ENCODE peak calls at places on chromosomes 11 and 22, in four cellular contexts. One of them, this sample, is unnamed.

GRCh38 chr22:39940757-39941305 is 19.4 kb upstream of the TMA7B start:
- DNase-seq in psoas muscle: no peak
- DNase-seq in endothelial cell: no peak
- DNase-seq in fibroblast of pulmonary artery: no peak
- DNase-seq in this sample: no peak

GRCh38 chr11:61071208-61071681 is 31.0 kb upstream of the CD5 start:
- DNase-seq in endothelial cell: no peak
- DNase-seq in fibroblast of pulmonary artery: no peak
- DNase-seq in psoas muscle: no peak
- DNase-seq in this sample: no peak

GRCh38 chr11:10669258-10670033 is 24.1 kb downstream of the IRAG1 start:
- DNase-seq in psoas muscle: no peak
- DNase-seq in fibroblast of pulmonary artery: no peak
- DNase-seq in endothelial cell: no peak
- DNase-seq in this sample: no peak

GRCh38 chr11:68501813-68502212 is 41.3 kb downstream of the PPP6R3 start:
- DNase-seq in fibroblast of pulmonary artery: no peak
- DNase-seq in endothelial cell: no peak
- DNase-seq in psoas muscle: no peak
- DNase-seq in this sample: no peak

GRCh38 chr11:69274531-69275016 is 19.4 kb upstream of the MYEOV start:
- DNase-seq in fibroblast of pulmonary artery: no peak
- DNase-seq in psoas muscle: no peak
- DNase-seq in endothelial cell: no peak
- DNase-seq in this sample: peak; percentile 82

GRCh38 chr22:32801436-32802290 is at the start of gene TIMP3:
- DNase-seq in endothelial cell: peak; percentile 81
- DNase-seq in psoas muscle: peak; percentile 92
- DNase-seq in fibroblast of pulmonary artery: peak; percentile 61
- DNase-seq in this sample: peak; percentile 75

GRCh38 chr11:92380882-92381281 is 156.3 kb downstream of the FAT3 start:
- DNase-seq in psoas muscle: no peak
- DNase-seq in endothelial cell: no peak
- DNase-seq in fibroblast of pulmonary artery: peak; percentile 53
- DNase-seq in this sample: no peak

GRCh38 chr11:118620529-118621070 is 13.2 kb downstream of the PHLDB1 start:
- DNase-seq in fibroblast of pulmonary artery: peak; percentile 48
- DNase-seq in endothelial cell: no peak
- DNase-seq in psoas muscle: peak; percentile 45
- DNase-seq in this sample: peak; percentile 64

GRCh38 chr22:19664406-19664805 is 49.9 kb upstream of the SEPTIN5 start:
- DNase-seq in endothelial cell: no peak
- DNase-seq in psoas muscle: no peak
- DNase-seq in fibroblast of pulmonary artery: no peak
- DNase-seq in this sample: no peak

GRCh38 chr22:32249231-32249630 is 5.9 kb downstream of the SLC5A4 start:
- DNase-seq in endothelial cell: no peak
- DNase-seq in fibroblast of pulmonary artery: no peak
- DNase-seq in psoas muscle: no peak
- DNase-seq in this sample: no peak

GRCh38 chr11:48167380-48167779 is 49.2 kb upstream of the OR4B1 start:
- DNase-seq in fibroblast of pulmonary artery: no peak
- DNase-seq in psoas muscle: no peak
- DNase-seq in endothelial cell: no peak
- DNase-seq in this sample: no peak

GRCh38 chr11:8221025-8221723 is 42.5 kb downstream of the LMO1 start:
- DNase-seq in fibroblast of pulmonary artery: no peak
- DNase-seq in psoas muscle: no peak
- DNase-seq in endothelial cell: no peak
- DNase-seq in this sample: no peak

GRCh38 chr11:25357133-25357532 is 860.3 kb downstream of the LUZP2 start:
- DNase-seq in endothelial cell: no peak
- DNase-seq in fibroblast of pulmonary artery: no peak
- DNase-seq in psoas muscle: no peak
- DNase-seq in this sample: no peak

GRCh38 chr11:102111011-102111786 is 952 bp downstream of the YAP1 start:
- DNase-seq in psoas muscle: peak; percentile 89
- DNase-seq in endothelial cell: peak; percentile 89
- DNase-seq in fibroblast of pulmonary artery: peak; percentile 92
- DNase-seq in this sample: peak; percentile 84

GRCh38 chr11:93278976-93279375 is 51.6 kb upstream of the DEUP1 start:
- DNase-seq in fibroblast of pulmonary artery: no peak
- DNase-seq in endothelial cell: no peak
- DNase-seq in psoas muscle: no peak
- DNase-seq in this sample: no peak

GRCh38 chr11:34162856-34163255 is 57.4 kb downstream of the NAT10 start:
- DNase-seq in endothelial cell: no peak
- DNase-seq in fibroblast of pulmonary artery: no peak
- DNase-seq in psoas muscle: peak; percentile 6
- DNase-seq in this sample: no peak

GRCh38 chr22:46360891-46361290 is 25.4 kb downstream of the TRMU start:
- DNase-seq in fibroblast of pulmonary artery: no peak
- DNase-seq in endothelial cell: no peak
- DNase-seq in psoas muscle: no peak
- DNase-seq in this sample: no peak

GRCh38 chr11:75004215-75004614 is 15.5 kb downstream of the NEU3 start:
- DNase-seq in fibroblast of pulmonary artery: no peak
- DNase-seq in psoas muscle: no peak
- DNase-seq in endothelial cell: no peak
- DNase-seq in this sample: no peak

GRCh38 chr11:2257023-2257700 is 13.2 kb downstream of the ASCL2 start:
- DNase-seq in fibroblast of pulmonary artery: no peak
- DNase-seq in psoas muscle: peak; percentile 48
- DNase-seq in endothelial cell: no peak
- DNase-seq in this sample: peak; percentile 43

GRCh38 chr22:26021516-26021915 is 147.7 kb upstream of the SEZ6L start:
- DNase-seq in psoas muscle: no peak
- DNase-seq in fibroblast of pulmonary artery: no peak
- DNase-seq in endothelial cell: no peak
- DNase-seq in this sample: no peak

GRCh38 chr22:39627865-39628562 is 57.5 kb downstream of the CACNA1I start:
- DNase-seq in psoas muscle: no peak
- DNase-seq in endothelial cell: no peak
- DNase-seq in fibroblast of pulmonary artery: no peak
- DNase-seq in this sample: no peak

GRCh38 chr22:38317237-38317994 is at the start of gene CSNK1E:
- DNase-seq in endothelial cell: peak; percentile 67
- DNase-seq in fibroblast of pulmonary artery: no peak
- DNase-seq in psoas muscle: peak; percentile 90
- DNase-seq in this sample: peak; percentile 80

DNA sequence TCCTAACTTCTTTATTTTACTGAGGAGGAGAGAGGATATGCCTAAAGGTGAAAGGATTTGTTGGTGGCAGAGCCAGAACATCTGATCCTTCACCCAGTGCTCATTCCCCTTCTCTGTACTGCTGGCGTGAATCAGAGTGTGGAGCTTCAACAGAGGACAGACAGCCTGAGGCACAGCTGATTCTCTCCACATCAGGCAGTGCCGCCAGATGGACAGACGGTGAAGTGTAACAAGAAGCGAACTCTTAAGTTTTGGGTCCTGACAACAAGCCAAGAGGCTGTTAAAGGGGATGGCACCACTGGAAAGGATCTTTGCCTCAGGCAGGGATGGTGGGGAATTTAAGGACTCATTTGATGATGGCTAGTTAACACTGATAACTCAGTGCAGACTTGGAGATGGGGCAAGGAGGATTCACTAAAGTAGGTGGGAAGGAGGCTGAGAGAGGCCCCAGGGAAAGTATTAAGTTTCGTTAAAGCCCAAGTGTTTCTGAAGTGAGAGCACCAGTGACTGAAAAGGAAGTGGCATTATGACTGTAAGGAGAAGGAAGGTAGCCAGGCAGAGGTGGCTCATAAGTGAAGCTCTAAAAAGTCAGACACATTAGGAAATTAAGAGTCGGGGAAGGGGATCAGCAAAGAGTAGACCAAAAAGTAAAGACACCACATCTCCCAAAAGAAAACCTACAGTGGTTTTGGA is 81.3 kb downstream of the CLPB start:
- DNase-seq in fibroblast of pulmonary artery: peak; percentile 66
- DNase-seq in endothelial cell: peak; percentile 7
- DNase-seq in psoas muscle: no peak
- DNase-seq in this sample: no peak
- TF ChIP-seq CTCF in fibroblast of pulmonary artery: peak; percentile 44
- TF ChIP-seq CTCF in endothelial cell: no peak
- TF ChIP-seq CTCF in psoas muscle: no peak
- TF ChIP-seq CTCF in this sample: no peak

GRCh38 chr11:120182357-120182756 is 28.5 kb upstream of the OAF start:
- DNase-seq in fibroblast of pulmonary artery: no peak
- DNase-seq in endothelial cell: no peak
- DNase-seq in psoas muscle: peak; percentile 36
- DNase-seq in this sample: no peak

GRCh38 chr11:120179071-120179672 is 31.7 kb upstream of the OAF start:
- DNase-seq in endothelial cell: no peak
- DNase-seq in fibroblast of pulmonary artery: no peak
- DNase-seq in psoas muscle: no peak
- DNase-seq in this sample: no peak

GRCh38 chr11:120181446-120181992 is 29.3 kb upstream of the OAF start:
- DNase-seq in fibroblast of pulmonary artery: no peak
- DNase-seq in endothelial cell: no peak
- DNase-seq in psoas muscle: peak; percentile 22
- DNase-seq in this sample: no peak

GRCh38 chr11:120182790-120183491 is 27.9 kb upstream of the OAF start:
- DNase-seq in endothelial cell: peak; percentile 65
- DNase-seq in fibroblast of pulmonary artery: no peak
- DNase-seq in psoas muscle: peak; percentile 80
- DNase-seq in this sample: no peak

GRCh38 chr11:120180571-120181445 is 30.0 kb upstream of the OAF start:
- DNase-seq in fibroblast of pulmonary artery: peak; percentile 62
- DNase-seq in psoas muscle: peak; percentile 39
- DNase-seq in endothelial cell: no peak
- DNase-seq in this sample: no peak
- TF ChIP-seq CTCF in fibroblast of pulmonary artery: peak; percentile 43
- TF ChIP-seq CTCF in psoas muscle: no peak
- TF ChIP-seq CTCF in endothelial cell: peak; percentile 23
- TF ChIP-seq CTCF in this sample: no peak

GRCh38 chr22:27885977-27886842 is 32.8 kb downstream of the PITPNB start:
- DNase-seq in psoas muscle: no peak
- DNase-seq in endothelial cell: peak; percentile 36
- DNase-seq in fibroblast of pulmonary artery: peak; percentile 72
- DNase-seq in this sample: peak; percentile 43

GRCh38 chr22:27892064-27892463 is 27.0 kb downstream of the PITPNB start:
- DNase-seq in psoas muscle: no peak
- DNase-seq in endothelial cell: no peak
- DNase-seq in fibroblast of pulmonary artery: no peak
- DNase-seq in this sample: no peak

GRCh38 chr22:27883656-27884350 is 35.3 kb downstream of the PITPNB start:
- DNase-seq in endothelial cell: no peak
- DNase-seq in psoas muscle: no peak
- DNase-seq in fibroblast of pulmonary artery: no peak
- DNase-seq in this sample: no peak

GRCh38 chr22:27888310-27888709 is 30.7 kb downstream of the PITPNB start:
- DNase-seq in endothelial cell: no peak
- DNase-seq in psoas muscle: no peak
- DNase-seq in fibroblast of pulmonary artery: no peak
- DNase-seq in this sample: no peak

DNA sequence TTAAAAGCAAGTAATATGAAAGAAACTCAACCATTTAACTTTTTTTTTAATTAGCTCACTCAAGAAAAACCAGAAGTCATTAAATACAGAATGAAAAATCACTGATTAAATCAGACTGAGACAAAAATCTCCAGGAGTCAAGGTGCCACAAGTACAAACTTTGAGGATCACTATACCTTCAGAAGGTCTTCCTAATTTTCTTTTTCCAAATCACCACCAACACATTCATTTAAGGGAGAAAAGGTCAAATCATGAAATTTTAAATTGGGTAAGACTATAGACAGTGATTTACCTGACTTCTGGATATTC is 32.3 kb downstream of the PITPNB start:
- DNase-seq in psoas muscle: no peak
- DNase-seq in fibroblast of pulmonary artery: no peak
- DNase-seq in endothelial cell: no peak
- DNase-seq in this sample: no peak
- TF ChIP-seq CTCF in psoas muscle: no peak
- TF ChIP-seq CTCF in fibroblast of pulmonary artery: no peak
- TF ChIP-seq CTCF in endothelial cell: peak; percentile 13
- TF ChIP-seq CTCF in this sample: no peak

DNA sequence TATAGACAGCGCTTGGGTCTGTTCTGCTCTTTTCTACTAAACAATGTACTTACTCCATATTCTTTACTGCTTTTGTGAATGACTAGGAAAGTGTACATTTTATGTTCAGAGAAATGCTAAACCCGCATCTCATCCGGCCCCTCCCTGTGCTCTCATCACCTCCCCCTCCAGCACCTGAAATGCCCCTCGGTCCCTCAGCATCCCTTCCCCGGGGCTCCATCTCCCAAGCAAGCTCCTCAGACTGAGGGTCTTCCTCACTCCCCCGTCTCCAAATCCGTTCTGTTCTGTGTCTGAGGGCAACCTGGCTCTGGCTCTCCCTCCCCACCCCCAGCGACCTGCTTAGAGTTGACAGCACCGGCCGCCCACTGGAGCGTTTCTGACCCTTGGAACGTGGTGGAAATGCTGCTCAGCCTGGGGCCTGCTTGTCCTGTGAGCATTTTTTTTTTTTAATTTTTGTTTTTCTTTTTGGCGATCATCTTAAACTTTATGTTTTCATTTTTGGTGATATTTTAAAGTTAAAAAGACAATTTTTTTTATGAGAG is 1.4 kb downstream of the SELENOO start:
- DNase-seq in psoas muscle: no peak
- DNase-seq in endothelial cell: no peak
- DNase-seq in fibroblast of pulmonary artery: no peak
- DNase-seq in this sample: no peak
- TF ChIP-seq CTCF in psoas muscle: no peak
- TF ChIP-seq CTCF in endothelial cell: no peak
- TF ChIP-seq CTCF in fibroblast of pulmonary artery: no peak
- TF ChIP-seq CTCF in this sample: no peak

This sample was measured in Calu3.